ENCODE peak calls at places on chromosomes 1 and 21, in ten cellular contexts. X, F, Z, T, J, C, S, H, G and Y are unnamed samples.

GRCh38 chr1:24085546-24085945 is 26.4 kb downstream of the MYOM3 start:
- DNase-seq in F (no peak), G (no peak), C (no peak), J (peak; percentile 71), T (no peak), X (peak; percentile 36), Z (peak; percentile 38), S (no peak), H (no peak), Y (no peak)

GRCh38 chr1:80994934-80995333 is 805.8 kb upstream of the ADGRL2 start:
- DNase-seq in J (peak; percentile 19), X (peak; percentile 16), G (no peak), F (no peak), Z (peak; percentile 19), S (no peak), H (no peak), C (no peak), T (no peak), Y (no peak)

GRCh38 chr21:45030637-45031218 is 43.7 kb upstream of the ADARB1 start:
- DNase-seq in S (no peak), C (no peak), Z (no peak), J (no peak), H (no peak), T (peak; percentile 76), X (no peak), G (no peak), F (peak; percentile 40), Y (no peak)

GRCh38 chr1:233671286-233671685 is 57.4 kb downstream of the KCNK1 start:
- DNase-seq in H (no peak), G (no peak), Z (no peak), X (no peak), S (no peak), T (no peak), C (no peak), J (no peak), F (no peak), Y (no peak)

GRCh38 chr1:203548917-203549708 is 55.2 kb downstream of the OPTC start:
- DNase-seq in F (peak; percentile 24), X (no peak), C (no peak), J (no peak), G (no peak), Z (no peak), T (no peak), H (no peak), S (no peak), Y (no peak)

GRCh38 chr1:51088474-51088873 is 13.6 kb upstream of the C1orf185 start:
- DNase-seq in C (peak; percentile 28), G (no peak), X (no peak), T (no peak), S (no peak), F (no peak), J (no peak), Z (no peak), H (no peak), Y (no peak)

GRCh38 chr1:224922404-224923164 is 6.9 kb upstream of the DNAH14 start:
- DNase-seq in X (peak; percentile 42), G (no peak), S (peak; percentile 30), T (no peak), H (no peak), F (peak; percentile 58), Z (peak; percentile 18), J (peak; percentile 10), C (peak; percentile 55), Y (no peak)

GRCh38 chr1:18938707-18939070 is 17.8 kb downstream of the IFFO2 start:
- DNase-seq in G (no peak), J (no peak), T (no peak), X (no peak), H (no peak), F (no peak), C (no peak), Z (no peak), S (no peak), Y (no peak)

GRCh38 chr1:111471538-111471937 is 2.2 kb upstream of the C1orf162 start:
- DNase-seq in G (no peak), T (no peak), H (no peak), C (no peak), S (no peak), J (no peak), X (no peak), Z (no peak), F (no peak), Y (no peak)

GRCh38 chr1:109239580-109240068 is 9.7 kb upstream of the CELSR2 start:
- DNase-seq in X (peak; percentile 37), G (no peak), T (no peak), S (peak; percentile 47), F (peak; percentile 78), J (no peak), C (peak; percentile 59), Z (no peak), H (no peak), Y (no peak)

GRCh38 chr21:16707274-16707673 is 805.6 kb upstream of the CXADR start:
- DNase-seq in F (no peak), H (no peak), S (no peak), J (no peak), Z (no peak), T (no peak), C (no peak), G (no peak), X (no peak), Y (no peak)

GRCh38 chr1:41275831-41276230 is 33.7 kb upstream of the SCMH1 start:
- DNase-seq in C (no peak), T (no peak), H (no peak), F (no peak), G (no peak), X (no peak), S (no peak), J (no peak), Z (no peak), Y (no peak)

DNA sequence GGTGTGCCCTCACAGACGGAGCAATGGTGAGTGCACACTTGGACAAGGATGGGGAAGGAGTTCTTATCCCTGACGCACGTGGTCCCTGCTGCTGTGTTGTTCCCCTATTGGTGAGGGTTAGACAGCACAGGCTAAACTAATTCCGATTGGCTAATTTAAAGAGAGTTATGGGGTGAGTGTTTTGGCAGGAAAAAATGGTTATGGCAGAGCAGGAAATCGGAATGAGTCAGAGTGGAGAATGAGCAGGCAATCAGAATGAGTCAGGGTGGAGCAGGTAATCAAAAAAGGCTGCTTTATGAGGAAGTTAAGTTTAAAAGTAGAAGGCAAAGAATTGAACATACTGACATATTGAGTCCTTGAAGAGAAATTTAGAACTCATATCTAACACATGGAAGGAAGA is 100.5 kb downstream of the NGF start:
- DNase-seq in J (peak; percentile 67), H (no peak), S (no peak), G (no peak), C (no peak), Z (peak; percentile 46), F (no peak), T (no peak), X (peak; percentile 32), Y (no peak)
- TF ChIP-seq CTCF in J (no peak), H (no peak), S (no peak), G (no peak), C (no peak), Z (no peak), F (no peak), T (no peak), X (no peak), Y (no peak)

GRCh38 chr1:197180252-197180878 is 33.9 kb upstream of the ASPM start:
- DNase-seq in J (peak; percentile 34), Z (peak; percentile 59), T (no peak), C (no peak), X (peak; percentile 73), G (no peak), F (peak; percentile 44), S (no peak), H (no peak), Y (no peak)

GRCh38 chr1:197174818-197175217 is 28.3 kb upstream of the ASPM start:
- DNase-seq in F (no peak), G (no peak), J (no peak), H (no peak), X (no peak), C (no peak), S (no peak), Z (no peak), T (no peak), Y (no peak)

GRCh38 chr1:197181982-197182381 is 35.5 kb upstream of the ASPM start:
- DNase-seq in C (no peak), G (no peak), Z (no peak), J (no peak), X (no peak), H (no peak), F (no peak), T (no peak), S (no peak), Y (no peak)

GRCh38 chr1:197182716-197183115 is 36.2 kb upstream of the ASPM start:
- DNase-seq in H (no peak), X (no peak), C (no peak), T (no peak), J (no peak), Z (no peak), S (no peak), F (no peak), G (no peak), Y (no peak)

GRCh38 chr1:197178998-197179397 is 32.5 kb upstream of the ASPM start:
- DNase-seq in T (no peak), H (no peak), G (no peak), F (no peak), X (peak; percentile 63), C (no peak), S (no peak), J (peak; percentile 27), Z (peak; percentile 68), Y (no peak)
- TF ChIP-seq CTCF in T (no peak), H (no peak), G (no peak), F (no peak), X (peak; percentile 28), C (peak; percentile 21), S (no peak), J (peak; percentile 29), Z (no peak), Y (no peak)

GRCh38 chr1:164440222-164440621 is 118.8 kb upstream of the PBX1 start:
- DNase-seq in S (no peak), C (no peak), J (no peak), H (no peak), G (no peak), T (peak; percentile 59), F (peak; percentile 49), X (peak; percentile 7), Z (peak; percentile 3), Y (no peak)
- TF ChIP-seq CTCF in S (no peak), C (no peak), J (peak; percentile 36), H (peak; percentile 21), G (peak; percentile 53), T (peak; percentile 11), F (peak; percentile 44), X (peak; percentile 37), Z (no peak), Y (no peak)

DNA sequence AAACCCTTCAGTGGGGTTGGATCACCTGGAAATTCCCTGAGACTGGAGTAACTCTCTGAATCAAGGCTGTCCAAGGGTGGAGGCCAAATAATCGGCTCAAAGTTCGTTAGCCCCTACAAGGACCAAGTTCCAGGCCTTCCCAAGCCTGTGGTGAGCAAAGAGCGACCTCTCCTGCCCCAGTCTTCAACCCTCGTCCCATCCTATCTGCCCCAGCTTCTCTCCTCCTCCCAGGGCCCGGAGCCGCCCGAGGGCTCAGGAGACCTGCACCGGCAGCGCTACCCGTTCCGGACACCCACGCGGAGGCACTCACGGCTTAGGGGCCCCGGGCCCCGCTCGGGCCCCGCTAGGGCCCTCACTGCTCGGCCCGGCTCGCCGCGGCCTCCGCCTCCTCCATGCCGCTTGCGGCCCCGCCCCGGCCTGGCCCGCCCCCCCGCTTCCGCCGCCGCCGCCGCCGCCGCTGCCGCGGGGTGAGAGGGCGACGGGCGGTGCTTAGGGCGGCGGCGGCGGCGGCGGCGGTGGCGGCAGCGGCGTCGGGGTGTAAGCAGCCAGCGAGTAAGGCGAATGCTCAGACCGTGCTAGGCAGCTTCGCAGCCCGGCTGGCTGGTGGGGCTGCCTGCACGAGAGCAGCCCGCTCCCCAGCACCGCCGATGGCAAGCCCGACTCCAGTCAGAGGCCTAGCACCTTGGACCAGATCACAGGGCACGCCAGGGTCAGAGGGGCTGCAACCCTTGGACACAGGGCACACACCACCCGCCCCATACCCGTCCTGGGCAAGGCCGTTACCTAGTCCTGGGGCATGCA is at the start of gene POMGNT1:
- DNase-seq in Z (no peak), C (peak; percentile 97), T (peak; percentile 84), G (peak; percentile 55), F (peak; percentile 89), X (peak; percentile 47), H (peak; percentile 47), J (peak; percentile 48), S (peak; percentile 77), Y (peak; percentile 74)
- TF ChIP-seq CTCF in Z (no peak), C (no peak), T (no peak), G (no peak), F (peak; percentile 24), X (no peak), H (no peak), J (no peak), S (no peak), Y (no peak)